ENCODE peak calls at places on chromosomes 13 and 19, in eight cellular contexts. A is uterus; D is BJ; M is CD4-positive, CD25-positive, alpha-beta regulatory T cell; L is heart left ventricle; E is prostate gland; Z is suprapubic skin; P is brain microvascular endothelial cell. V is an unnamed sample.
A peak's percentile ranks its signal among the peaks of the same experiment; 100 is the strongest.

GRCh38 chr13:99339230-99339721 is 32.1 kb upstream of the GPR183 start:
- DNase-seq in P (no peak), A (no peak), M (no peak), Z (no peak), D (no peak), E (no peak), L (no peak), V (no peak)

GRCh38 chr19:33477781-33478180 is 43.8 kb downstream of the PEPD start:
- DNase-seq in L (no peak), Z (no peak), M (no peak), E (no peak), D (no peak), A (no peak), P (peak; percentile 36), V (no peak)

GRCh38 chr13:27424246-27425150 is at the start of gene GTF3A:
- DNase-seq in L (peak; percentile 89), P (peak; percentile 64), Z (peak; percentile 86), D (peak; percentile 21), A (peak; percentile 73), M (peak; percentile 81), E (peak; percentile 72), V (peak; percentile 83)

GRCh38 chr13:53382008-53382407 is 353.4 kb downstream of the OLFM4 start:
- DNase-seq in M (no peak), P (no peak), A (no peak), L (no peak), D (no peak), E (no peak), Z (no peak), V (no peak)

GRCh38 chr13:79171131-79172061 is 234.7 kb downstream of the RBM26 start:
- DNase-seq in E (no peak), D (no peak), P (no peak), L (no peak), Z (no peak), M (no peak), A (no peak), V (no peak)

GRCh38 chr19:33195711-33196347 is 1.7 kb downstream of the LRP3 start:
- DNase-seq in Z (no peak), M (no peak), P (no peak), E (no peak), D (no peak), L (no peak), A (no peak), V (no peak)

GRCh38 chr19:662207-662961 is 630 bp downstream of the RNF126 start:
- DNase-seq in A (no peak), E (no peak), D (no peak), M (peak; percentile 67), Z (no peak), P (no peak), L (peak; percentile 47), V (peak; percentile 48)

GRCh38 chr19:29567366-29567915 is 38.6 kb upstream of the POP4 start:
- DNase-seq in D (no peak), M (no peak), L (no peak), Z (no peak), P (no peak), A (no peak), E (no peak), V (no peak)

GRCh38 chr19:30622276-30622675 is 250.1 kb downstream of the ZNF536 start:
- DNase-seq in E (no peak), L (no peak), A (no peak), P (no peak), M (no peak), Z (no peak), D (no peak), V (no peak)

GRCh38 chr13:35987572-35988513 is 143.3 kb downstream of the DCLK1 start:
- DNase-seq in L (no peak), A (no peak), M (no peak), Z (no peak), D (no peak), P (no peak), E (no peak), V (no peak)

GRCh38 chr13:49436890-49437289 is 7.0 kb downstream of the CAB39L start:
- DNase-seq in E (peak; percentile 11), D (no peak), Z (no peak), P (peak; percentile 31), M (no peak), L (no peak), A (peak; percentile 43), V (peak; percentile 8)

GRCh38 chr19:46838160-46838559 is 12.5 kb downstream of the AP2S1 start:
- DNase-seq in P (no peak), A (no peak), D (no peak), M (no peak), L (no peak), E (no peak), Z (no peak), V (no peak)

GRCh38 chr19:632228-633067 is 889 bp downstream of the POLRMT start:
- DNase-seq in A (no peak), L (no peak), M (no peak), D (no peak), P (peak; percentile 75), Z (no peak), E (no peak), V (peak; percentile 42)

GRCh38 chr13:38045278-38046048 is 175.9 kb upstream of the TRPC4 start:
- DNase-seq in D (no peak), E (no peak), M (no peak), P (peak; percentile 41), L (no peak), A (no peak), Z (no peak), V (no peak)

GRCh38 chr13:40083841-40084240 is 428.4 kb downstream of the COG6 start:
- DNase-seq in M (no peak), D (no peak), Z (no peak), E (no peak), A (no peak), P (no peak), L (no peak), V (no peak)
- H3K4me3 ChIP-seq in M (no peak overlapping the region), D (no peak overlapping the region), Z (no peak overlapping the region), E (no peak overlapping the region), A (no peak overlapping the region), P (no peak overlapping the region), L (no peak overlapping the region), V (no peak overlapping the region)

GRCh38 chr19:35590875-35591274 is 4.9 kb downstream of the PMIS2 start:
- DNase-seq in A (no peak), L (no peak), M (no peak), D (no peak), Z (no peak), P (no peak), E (no peak), V (no peak)

GRCh38 chr19:35582760-35583159 is 3.2 kb upstream of the PMIS2 start:
- DNase-seq in A (no peak), P (no peak), Z (no peak), L (no peak), M (no peak), E (no peak), D (no peak), V (no peak)

GRCh38 chr19:35587326-35587725 is 1.4 kb downstream of the PMIS2 start:
- DNase-seq in A (no peak), L (no peak), D (no peak), E (no peak), Z (no peak), M (no peak), P (peak; percentile 4), V (no peak)

GRCh38 chr19:35585844-35586243 is at the start of gene PMIS2:
- DNase-seq in D (no peak), M (no peak), L (no peak), A (no peak), Z (no peak), E (no peak), P (no peak), V (peak; percentile 32)
- H3K27me3 ChIP-seq in D (peaks cover 4% of the 10 kb centered on the region), M (peaks cover 4% of the 10 kb centered on the region), L (no peaks in the 10 kb centered on the region), A (no peaks in the 10 kb centered on the region), Z (peaks cover 22% of the 10 kb centered on the region), E (no peaks in the 10 kb centered on the region), P (no peaks in the 10 kb centered on the region), V (peaks cover 20% of the 10 kb centered on the region)

GRCh38 chr13:109288151-109288709 is 498.2 kb downstream of the IRS2 start:
- DNase-seq in L (no peak), E (no peak), Z (no peak), P (no peak), A (no peak), D (no peak), M (no peak), V (no peak)

GRCh38 chr13:109281823-109282239 is 504.6 kb downstream of the IRS2 start:
- DNase-seq in A (no peak), L (peak; percentile 30), D (no peak), Z (no peak), M (no peak), P (no peak), E (no peak), V (no peak)

GRCh38 chr13:109281017-109281416 is 505.4 kb downstream of the IRS2 start:
- DNase-seq in Z (no peak), M (no peak), E (no peak), P (no peak), A (no peak), D (no peak), L (no peak), V (no peak)

GRCh38 chr13:109287553-109287952 is 498.8 kb downstream of the IRS2 start:
- DNase-seq in L (no peak), E (no peak), A (no peak), D (no peak), Z (no peak), P (no peak), M (no peak), V (no peak)

DNA sequence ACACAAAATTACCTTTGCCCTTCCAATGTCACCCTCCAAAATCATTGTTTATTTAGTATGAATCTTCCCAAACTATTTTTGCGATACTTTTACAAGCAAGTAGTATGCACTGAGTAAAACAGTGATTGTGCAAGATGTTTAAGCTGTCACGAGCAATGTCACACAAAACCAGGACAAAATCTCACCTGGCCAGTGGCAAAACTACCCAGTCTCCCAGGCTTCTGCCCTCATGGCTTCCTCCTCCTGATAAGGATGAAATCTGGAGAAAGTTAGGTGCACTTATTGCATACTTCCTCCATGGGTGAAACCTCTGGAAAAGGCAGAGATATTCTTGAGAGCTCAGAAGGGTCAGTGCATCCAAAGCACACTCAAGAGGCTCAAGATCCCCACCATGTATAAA is 500.8 kb downstream of the IRS2 start:
- DNase-seq in M (no peak), A (no peak), Z (no peak), E (no peak), L (no peak), D (no peak), P (no peak), V (no peak)
- H3K4me3 ChIP-seq in M (no peak overlapping the region), A (no peak overlapping the region), Z (no peak overlapping the region), E (no peak overlapping the region), L (no peak overlapping the region), D (no peak overlapping the region), P (no peak overlapping the region), V (no peak overlapping the region)

GRCh38 chr19:35847911-35848310 is 4.4 kb downstream of the NPHS1 start:
- DNase-seq in A (no peak), D (no peak), M (no peak), L (no peak), P (no peak), Z (no peak), E (no peak), V (no peak)

GRCh38 chr19:35846038-35846668 is 6.2 kb downstream of the NPHS1 start:
- DNase-seq in Z (no peak), E (no peak), D (no peak), P (no peak), A (no peak), M (no peak), L (no peak), V (no peak)

GRCh38 chr19:35844482-35845214 is 7.7 kb downstream of the NPHS1 start:
- DNase-seq in A (no peak), D (no peak), E (no peak), L (no peak), P (no peak), M (no peak), Z (no peak), V (no peak)

GRCh38 chr19:35843676-35844481 is 8.4 kb downstream of the NPHS1 start:
- DNase-seq in Z (no peak), P (no peak), D (no peak), M (no peak), E (no peak), A (no peak), L (no peak), V (peak; percentile 44)

GRCh38 chr19:35845215-35846037 is 6.9 kb downstream of the NPHS1 start:
- DNase-seq in E (no peak), A (no peak), D (no peak), P (no peak), M (no peak), L (no peak), Z (no peak), V (peak; percentile 28)
- H3K27me3 ChIP-seq in E (peaks cover 20% of the 10 kb centered on the region), A (peaks cover 16% of the 10 kb centered on the region), D (peaks cover 19% of the 10 kb centered on the region), P (peaks cover 27% of the 10 kb centered on the region), M (peaks cover 21% of the 10 kb centered on the region), L (peaks cover 67% of the 10 kb centered on the region), Z (peaks cover 82% of the 10 kb centered on the region), V (peaks cover 46% of the 10 kb centered on the region)

V was measured in MG63.